ENCODE peak calls at places on chromosome 11, in five cellular contexts. M, J, X, Q and U are unnamed samples.

GRCh38 chr11:129853508-129854228 is 38.0 kb downstream of the TMEM45B start:
- DNase-seq in M (no peak), X (no peak), Q (peak), J (no peak), U (no peak)

GRCh38 chr11:76194872-76195668 is 11.2 kb downstream of the WNT11 start:
- DNase-seq in X (no peak), M (no peak), J (no peak), Q (no peak), U (no peak)

GRCh38 chr11:68471360-68472340 is 11.1 kb downstream of the PPP6R3 start:
- DNase-seq in M (no peak), Q (no peak), X (no peak), J (peak), U (peak)

GRCh38 chr11:96388891-96389603 is 665 bp downstream of the CCDC82 start:
- DNase-seq in M (peak), J (no peak), X (no peak), Q (peak), U (peak)

GRCh38 chr11:77908835-77909234 is 85.6 kb downstream of the INTS4 start:
- DNase-seq in X (no peak), M (no peak), J (no peak), Q (no peak), U (no peak)

GRCh38 chr11:910044-910588 is 494 bp downstream of the CHID1 start:
- DNase-seq in Q (peak), M (no peak), X (no peak), J (no peak), U (no peak)

GRCh38 chr11:59267196-59267595 is 54.5 kb upstream of the MPEG1 start:
- DNase-seq in Q (no peak), X (no peak), M (no peak), J (no peak), U (no peak)

GRCh38 chr11:118619444-118620205 is 12.2 kb downstream of the PHLDB1 start:
- DNase-seq in J (peak), X (no peak), M (no peak), Q (peak), U (peak)

GRCh38 chr11:78857688-78858087 is 283.0 kb upstream of the NARS2 start:
- DNase-seq in M (no peak), Q (no peak), X (no peak), J (no peak), U (no peak)

GRCh38 chr11:129590753-129591475 is 215.3 kb downstream of the BARX2 start:
- DNase-seq in Q (no peak), J (no peak), X (no peak), M (no peak), U (no peak)

GRCh38 chr11:116696381-116696941 is 76.3 kb downstream of the BUD13 start:
- DNase-seq in J (no peak), Q (no peak), X (no peak), M (peak), U (no peak)

GRCh38 chr11:120513436-120514315 is 2.1 kb downstream of the GRIK4 start:
- DNase-seq in Q (no peak), J (no peak), M (no peak), X (no peak), U (no peak)

GRCh38 chr11:79078999-79079398 is 361.8 kb downstream of the TENM4 start:
- DNase-seq in M (no peak), X (no peak), Q (peak), J (no peak), U (no peak)

GRCh38 chr11:96339704-96340554 is 3.1 kb downstream of the MAML2 start:
- DNase-seq in Q (no peak), J (no peak), M (no peak), X (no peak), U (no peak)

GRCh38 chr11:14644396-14645246 is 1.0 kb downstream of the PDE3B start:
- DNase-seq in X (peak), J (no peak), Q (peak), M (peak), U (no peak)

GRCh38 chr11:68564261-68564660 is 103.7 kb downstream of the PPP6R3 start:
- DNase-seq in J (no peak), M (no peak), Q (no peak), X (no peak), U (no peak)

GRCh38 chr11:43574949-43575915 is 105.3 kb upstream of the HSD17B12 start:
- DNase-seq in J (peak), X (peak), Q (peak), M (peak), U (no peak)

GRCh38 chr11:17827006-17827405 is 92.4 kb downstream of the KCNC1 start:
- DNase-seq in J (no peak), M (no peak), X (no peak), Q (peak), U (no peak)

GRCh38 chr11:95790933-95791247 is 592 bp downstream of the CEP57 start:
- DNase-seq in J (peak), X (peak), Q (peak), M (peak), U (peak)

GRCh38 chr11:1387961-1388762 is 1.6 kb upstream of the BRSK2 start:
- DNase-seq in J (no peak), M (peak), X (no peak), Q (peak), U (no peak)

GRCh38 chr11:103636232-103636631 is 400.2 kb upstream of the DDI1 start:
- DNase-seq in M (no peak), X (no peak), Q (no peak), J (no peak), U (no peak)

GRCh38 chr11:42170601-42171000 is 711.1 kb upstream of the LRRC4C start:
- DNase-seq in X (no peak), J (no peak), M (no peak), Q (no peak), U (no peak)

GRCh38 chr11:97683733-97684132 is 1293.9 kb downstream of the JRKL start:
- DNase-seq in J (no peak), X (no peak), M (peak), Q (peak), U (no peak)

GRCh38 chr11:47467372-47467771 is 18.4 kb upstream of the RAPSN start:
- DNase-seq in Q (peak), X (no peak), M (no peak), J (no peak), U (no peak)

GRCh38 chr11:125952559-125952958 is 6.7 kb downstream of the VSIG10L2 start:
- DNase-seq in X (no peak), J (no peak), M (no peak), Q (no peak), U (no peak)

GRCh38 chr11:58867556-58867955 is 23.1 kb upstream of the GLYATL2 start:
- DNase-seq in Q (no peak), J (no peak), M (no peak), X (no peak), U (no peak)

GRCh38 chr11:129435499-129436245 is 60.0 kb downstream of the BARX2 start:
- DNase-seq in Q (no peak), M (no peak), J (no peak), X (no peak), U (no peak)

GRCh38 chr11:132439711-132440300 is 1069.4 kb downstream of the NTM start:
- DNase-seq in Q (no peak), M (no peak), X (no peak), J (no peak), U (no peak)

GRCh38 chr11:42709216-42709615 is 602.6 kb upstream of the API5 start:
- DNase-seq in M (no peak), J (no peak), X (no peak), Q (no peak), U (no peak)

GRCh38 chr11:30889116-30889765 is 303.1 kb upstream of the MPPED2 start:
- DNase-seq in M (no peak), Q (no peak), X (no peak), J (peak), U (no peak)